ENCODE peak calls at places on chromosomes 16 and 17, in five cellular contexts. One of them, this sample, is unnamed.

GRCh38 chr16:86671486-86672214 is 93.3 kb downstream of the FOXL1 start:
- DNase-seq in cardiac fibroblast: no peak
- DNase-seq in stimulated activated CD4-positive, alpha-beta T cell treated with anti-CD3 and anti-CD28 coated beads, Interleukin-2, amount 100 ng/mL, for 48 hours: no peak
- DNase-seq in body of pancreas: no peak
- DNase-seq in cardiac muscle cell: no peak
- DNase-seq in this sample: no peak

GRCh38 chr17:75842963-75843576 is 1.1 kb downstream of the UNC13D start:
- DNase-seq in cardiac fibroblast: no peak
- DNase-seq in cardiac muscle cell: no peak
- DNase-seq in body of pancreas: no peak
- DNase-seq in stimulated activated CD4-positive, alpha-beta T cell treated with anti-CD3 and anti-CD28 coated beads, Interleukin-2, amount 100 ng/mL, for 48 hours: no peak
- DNase-seq in this sample: no peak

GRCh38 chr16:69717066-69717465 is 9.3 kb downstream of the NQO1 start:
- DNase-seq in stimulated activated CD4-positive, alpha-beta T cell treated with anti-CD3 and anti-CD28 coated beads, Interleukin-2, amount 100 ng/mL, for 48 hours: no peak
- DNase-seq in body of pancreas: no peak
- DNase-seq in cardiac fibroblast: no peak
- DNase-seq in cardiac muscle cell: no peak
- DNase-seq in this sample: no peak

GRCh38 chr17:22251493-22251892 is 559.2 kb downstream of the KCNJ18 start:
- DNase-seq in body of pancreas: no peak
- DNase-seq in stimulated activated CD4-positive, alpha-beta T cell treated with anti-CD3 and anti-CD28 coated beads, Interleukin-2, amount 100 ng/mL, for 48 hours: no peak
- DNase-seq in cardiac muscle cell: no peak
- DNase-seq in cardiac fibroblast: no peak
- DNase-seq in this sample: no peak

GRCh38 chr17:921161-921560 is 58.4 kb downstream of the NXN start:
- DNase-seq in cardiac fibroblast: no peak
- DNase-seq in stimulated activated CD4-positive, alpha-beta T cell treated with anti-CD3 and anti-CD28 coated beads, Interleukin-2, amount 100 ng/mL, for 48 hours: no peak
- DNase-seq in body of pancreas: no peak
- DNase-seq in cardiac muscle cell: no peak
- DNase-seq in this sample: peak; percentile 90

GRCh38 chr17:6374761-6375312 is 60.1 kb downstream of the AIPL1 start:
- DNase-seq in cardiac muscle cell: peak; percentile 49
- DNase-seq in cardiac fibroblast: peak; percentile 3
- DNase-seq in stimulated activated CD4-positive, alpha-beta T cell treated with anti-CD3 and anti-CD28 coated beads, Interleukin-2, amount 100 ng/mL, for 48 hours: peak; percentile 53
- DNase-seq in body of pancreas: peak; percentile 23
- DNase-seq in this sample: peak; percentile 84

GRCh38 chr16:5065813-5066212 is at the start of gene C16orf89:
- DNase-seq in cardiac fibroblast: no peak
- DNase-seq in cardiac muscle cell: no peak
- DNase-seq in stimulated activated CD4-positive, alpha-beta T cell treated with anti-CD3 and anti-CD28 coated beads, Interleukin-2, amount 100 ng/mL, for 48 hours: no peak
- DNase-seq in body of pancreas: no peak
- DNase-seq in this sample: no peak

GRCh38 chr17:81048827-81049371 is 13.9 kb downstream of the BAIAP2 start:
- DNase-seq in stimulated activated CD4-positive, alpha-beta T cell treated with anti-CD3 and anti-CD28 coated beads, Interleukin-2, amount 100 ng/mL, for 48 hours: no peak
- DNase-seq in cardiac muscle cell: no peak
- DNase-seq in body of pancreas: no peak
- DNase-seq in cardiac fibroblast: no peak
- DNase-seq in this sample: no peak

GRCh38 chr17:68095205-68095811 is 59.8 kb downstream of the KPNA2 start:
- DNase-seq in cardiac muscle cell: no peak
- DNase-seq in body of pancreas: no peak
- DNase-seq in stimulated activated CD4-positive, alpha-beta T cell treated with anti-CD3 and anti-CD28 coated beads, Interleukin-2, amount 100 ng/mL, for 48 hours: no peak
- DNase-seq in cardiac fibroblast: no peak
- DNase-seq in this sample: no peak

GRCh38 chr17:39988206-39988810 is 7.7 kb downstream of the PSMD3 start:
- DNase-seq in body of pancreas: no peak
- DNase-seq in cardiac muscle cell: no peak
- DNase-seq in stimulated activated CD4-positive, alpha-beta T cell treated with anti-CD3 and anti-CD28 coated beads, Interleukin-2, amount 100 ng/mL, for 48 hours: no peak
- DNase-seq in cardiac fibroblast: no peak
- DNase-seq in this sample: no peak

GRCh38 chr17:44917456-44917855 is 2.2 kb upstream of the GFAP start:
- DNase-seq in cardiac muscle cell: no peak
- DNase-seq in stimulated activated CD4-positive, alpha-beta T cell treated with anti-CD3 and anti-CD28 coated beads, Interleukin-2, amount 100 ng/mL, for 48 hours: no peak
- DNase-seq in cardiac fibroblast: no peak
- DNase-seq in body of pancreas: no peak
- DNase-seq in this sample: no peak

GRCh38 chr16:46607529-46607928 is 13.7 kb downstream of the SHCBP1 start:
- DNase-seq in cardiac muscle cell: peak; percentile 42
- DNase-seq in body of pancreas: no peak
- DNase-seq in stimulated activated CD4-positive, alpha-beta T cell treated with anti-CD3 and anti-CD28 coated beads, Interleukin-2, amount 100 ng/mL, for 48 hours: no peak
- DNase-seq in cardiac fibroblast: peak; percentile 81
- DNase-seq in this sample: peak; percentile 26

GRCh38 chr17:21214777-21215541 is 998 bp upstream of the TMEM11 start:
- DNase-seq in stimulated activated CD4-positive, alpha-beta T cell treated with anti-CD3 and anti-CD28 coated beads, Interleukin-2, amount 100 ng/mL, for 48 hours: no peak
- DNase-seq in cardiac fibroblast: no peak
- DNase-seq in cardiac muscle cell: no peak
- DNase-seq in body of pancreas: no peak
- DNase-seq in this sample: peak; percentile 25

GRCh38 chr17:29546834-29547233 is 20.0 kb downstream of the ABHD15 start:
- DNase-seq in cardiac fibroblast: no peak
- DNase-seq in stimulated activated CD4-positive, alpha-beta T cell treated with anti-CD3 and anti-CD28 coated beads, Interleukin-2, amount 100 ng/mL, for 48 hours: no peak
- DNase-seq in cardiac muscle cell: no peak
- DNase-seq in body of pancreas: no peak
- DNase-seq in this sample: no peak

GRCh38 chr17:82884923-82885322 is 45.1 kb upstream of the ZNF750 start:
- DNase-seq in cardiac fibroblast: no peak
- DNase-seq in stimulated activated CD4-positive, alpha-beta T cell treated with anti-CD3 and anti-CD28 coated beads, Interleukin-2, amount 100 ng/mL, for 48 hours: no peak
- DNase-seq in body of pancreas: no peak
- DNase-seq in cardiac muscle cell: no peak
- DNase-seq in this sample: no peak

GRCh38 chr17:83180264-83180995 is 101.0 kb downstream of the METRNL start:
- DNase-seq in body of pancreas: peak; percentile 0
- DNase-seq in cardiac fibroblast: no peak
- DNase-seq in stimulated activated CD4-positive, alpha-beta T cell treated with anti-CD3 and anti-CD28 coated beads, Interleukin-2, amount 100 ng/mL, for 48 hours: no peak
- DNase-seq in cardiac muscle cell: no peak
- DNase-seq in this sample: no peak

GRCh38 chr16:75340715-75341500 is 89.5 kb upstream of the BCAR1 start:
- DNase-seq in cardiac fibroblast: peak; percentile 37
- DNase-seq in stimulated activated CD4-positive, alpha-beta T cell treated with anti-CD3 and anti-CD28 coated beads, Interleukin-2, amount 100 ng/mL, for 48 hours: no peak
- DNase-seq in body of pancreas: no peak
- DNase-seq in cardiac muscle cell: peak; percentile 35
- DNase-seq in this sample: no peak

GRCh38 chr16:2854700-2855309 is 3.2 kb downstream of the PRSS22 start:
- DNase-seq in body of pancreas: no peak
- DNase-seq in stimulated activated CD4-positive, alpha-beta T cell treated with anti-CD3 and anti-CD28 coated beads, Interleukin-2, amount 100 ng/mL, for 48 hours: no peak
- DNase-seq in cardiac fibroblast: peak; percentile 22
- DNase-seq in cardiac muscle cell: no peak
- DNase-seq in this sample: no peak

GRCh38 chr16:10339777-10340752 is 45.8 kb upstream of the ATF7IP2 start:
- DNase-seq in stimulated activated CD4-positive, alpha-beta T cell treated with anti-CD3 and anti-CD28 coated beads, Interleukin-2, amount 100 ng/mL, for 48 hours: no peak
- DNase-seq in cardiac muscle cell: no peak
- DNase-seq in body of pancreas: no peak
- DNase-seq in cardiac fibroblast: no peak
- DNase-seq in this sample: no peak

This sample was measured in RWPE1.